ENCODE peak calls at places on chromosome 5, in four cellular contexts. Z is K562, E is HEK293T, P is HepG2. O is an unnamed sample.

GRCh38 chr5:32589431-32589830 is 4.1 kb downstream of the SUB1 start:
- DNase-seq in Z (no peak), E (no peak), P (no peak), O (no peak)

GRCh38 chr5:151961557-151961956 is 36.9 kb upstream of the GLRA1 start:
- DNase-seq in Z (no peak), E (no peak), P (no peak), O (no peak)

GRCh38 chr5:151036556-151036955 is 16.2 kb downstream of the GPX3 start:
- DNase-seq in Z (no peak), E (no peak), P (no peak), O (no peak)

GRCh38 chr5:60374409-60374808 is 325.6 kb downstream of the DEPDC1B start:
- DNase-seq in Z (no peak), E (no peak), P (no peak), O (no peak)

GRCh38 chr5:137234973-137235943 is 263.9 kb downstream of the SPOCK1 start:
- DNase-seq in Z (no peak), E (no peak), P (no peak), O (no peak)

GRCh38 chr5:109914906-109915305 is 225.2 kb downstream of the MAN2A1 start:
- DNase-seq in Z (no peak), E (no peak), P (no peak), O (no peak)

GRCh38 chr5:89299998-89300397 is 417.0 kb upstream of the MEF2C start:
- DNase-seq in Z (no peak), E (no peak), P (no peak), O (no peak)

GRCh38 chr5:30539004-30539634 is 654.4 kb upstream of the CDH6 start:
- DNase-seq in Z (no peak), E (no peak), P (no peak), O (no peak)

GRCh38 chr5:72314571-72315172 is 5.4 kb downstream of the MRPS27 start:
- DNase-seq in Z (peak), E (no peak), P (peak), O (no peak)

GRCh38 chr5:89117131-89117644 is 234.2 kb upstream of the MEF2C start:
- DNase-seq in Z (peak), E (no peak), P (no peak), O (peak)

GRCh38 chr5:175680463-175680862 is 22.6 kb downstream of the HRH2 start:
- DNase-seq in Z (no peak), E (no peak), P (no peak), O (no peak)

GRCh38 chr5:149174847-149175234 is 33.5 kb downstream of the ABLIM3 start:
- DNase-seq in Z (no peak), E (no peak), P (no peak), O (no peak)

GRCh38 chr5:134594797-134595457 is 37.7 kb downstream of the SAR1B start:
- DNase-seq in Z (no peak), E (no peak), P (no peak), O (peak)

GRCh38 chr5:140312067-140312790 is 9.3 kb upstream of the PFDN1 start:
- DNase-seq in Z (peak), E (no peak), P (no peak), O (no peak)

GRCh38 chr5:135694016-135694415 is 115.2 kb upstream of the CXCL14 start:
- DNase-seq in Z (no peak), E (no peak), P (no peak), O (no peak)

GRCh38 chr5:17182494-17182893 is 34.9 kb upstream of the BASP1 start:
- DNase-seq in Z (no peak), E (no peak), P (no peak), O (no peak)

GRCh38 chr5:96745844-96746531 is 61.8 kb downstream of the ERAP1 start:
- DNase-seq in Z (peak), E (peak), P (no peak), O (no peak)

GRCh38 chr5:4947899-4948556 is 192.1 kb upstream of the ADAMTS16 start:
- DNase-seq in Z (no peak), E (no peak), P (no peak), O (no peak)

GRCh38 chr5:133892306-133892705 is 76.1 kb downstream of the C5orf15 start:
- DNase-seq in Z (no peak), E (no peak), P (no peak), O (no peak)

GRCh38 chr5:123752576-123752975 is 240.6 kb downstream of the CSNK1G3 start:
- DNase-seq in Z (no peak), E (no peak), P (no peak), O (no peak)
- TF ChIP-seq FOXK2 in Z (no peak), E (no peak), P (no peak), O (no peak)

GRCh38 chr5:102890133-102890532 is 135.0 kb downstream of the PAM start:
- DNase-seq in Z (no peak), E (no peak), P (no peak), O (no peak)

GRCh38 chr5:102889033-102889432 is 133.9 kb downstream of the PAM start:
- DNase-seq in Z (no peak), E (no peak), P (no peak), O (no peak)

GRCh38 chr5:102891175-102891574 is 136.1 kb downstream of the PAM start:
- DNase-seq in Z (no peak), E (no peak), P (no peak), O (no peak)

GRCh38 chr5:102888483-102888882 is 133.4 kb downstream of the PAM start:
- DNase-seq in Z (no peak), E (no peak), P (no peak), O (no peak)

DNA sequence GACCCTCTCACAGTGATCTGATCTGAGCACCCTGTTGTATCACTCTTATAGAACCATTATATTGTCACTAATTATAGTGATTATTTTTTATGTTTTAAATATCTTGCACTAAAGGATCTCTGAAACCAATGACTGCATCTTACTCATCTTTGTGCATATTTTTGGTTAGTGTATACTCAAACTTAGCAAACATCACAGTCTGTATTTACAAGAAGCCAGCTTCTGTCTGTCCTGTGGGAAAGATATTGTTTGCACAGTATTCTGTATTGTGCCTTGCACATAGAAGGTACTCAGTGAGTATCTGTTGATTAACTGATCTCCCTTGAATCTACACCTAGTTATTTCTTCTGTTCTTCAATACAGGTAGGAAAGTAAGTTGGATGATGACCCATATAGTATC is 131.5 kb downstream of the PAM start:
- DNase-seq in Z (no peak), E (no peak), P (no peak), O (no peak)
- TF ChIP-seq FOXK2 in Z (no peak), E (no peak), P (no peak), O (no peak)

DNA sequence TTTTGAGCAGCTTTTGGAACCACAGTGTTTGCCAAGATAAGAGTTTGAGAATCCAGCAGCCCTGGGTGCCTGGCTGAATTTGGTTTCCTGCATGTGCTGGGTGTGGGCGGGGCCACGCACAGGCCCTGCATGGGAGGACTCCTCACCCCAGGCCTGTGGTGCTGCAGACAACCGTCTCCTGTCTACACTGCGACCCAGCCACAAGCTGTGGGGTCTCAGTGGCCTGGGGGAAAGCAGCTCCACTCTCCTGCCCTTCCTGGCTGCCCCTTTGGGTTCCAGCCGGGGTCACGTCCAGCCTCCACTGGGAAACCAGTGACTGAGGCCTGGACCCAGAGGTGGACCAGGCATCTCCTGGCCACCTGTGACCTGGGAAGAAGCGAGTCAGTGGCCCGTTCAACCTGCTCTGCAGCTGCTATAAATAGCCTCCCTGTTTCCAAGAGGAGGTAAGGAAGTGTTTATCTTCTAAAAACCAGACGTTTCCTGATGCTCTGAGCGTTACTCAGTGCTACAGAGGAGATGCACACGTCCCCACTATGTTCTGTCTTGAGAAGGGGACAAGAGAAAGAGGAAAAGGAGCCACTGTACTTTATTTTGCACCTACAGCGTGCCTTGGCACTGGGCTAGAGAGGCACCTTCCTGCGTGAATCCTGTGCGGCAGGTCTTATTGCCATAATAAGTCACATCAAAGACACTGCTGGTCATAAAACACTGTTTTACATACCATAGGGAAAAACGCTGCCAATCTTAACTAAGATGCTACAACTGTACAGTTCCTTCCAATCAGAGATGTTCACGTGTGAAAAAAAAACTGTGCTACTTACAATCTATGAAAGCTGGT is 47.9 kb downstream of the NEURL1B start:
- DNase-seq in Z (no peak), E (no peak), P (no peak), O (no peak)
- TF ChIP-seq FOXK2 in Z (no peak), E (no peak), P (no peak), O (no peak)

DNA sequence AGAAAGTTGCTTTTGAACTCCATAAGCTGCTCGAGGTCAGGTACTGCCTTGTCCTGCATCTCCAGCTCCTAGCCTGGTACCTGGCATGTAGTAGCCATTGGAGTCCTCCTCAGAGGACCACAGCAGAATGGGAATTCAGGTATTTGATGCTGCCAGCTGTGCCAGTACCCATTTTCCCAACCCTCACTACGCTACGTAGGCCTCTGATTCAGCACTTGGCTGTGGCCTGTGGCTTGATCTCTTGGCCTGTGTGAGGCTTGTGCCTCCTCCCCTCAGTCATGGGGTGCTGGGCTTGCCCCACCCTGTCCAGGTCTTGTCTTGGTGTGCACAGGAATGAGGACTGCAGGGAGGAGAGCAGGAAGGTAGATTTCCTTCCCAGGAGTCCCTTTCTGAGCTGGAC is 11.8 kb downstream of the OTULIN start:
- DNase-seq in Z (peak), E (no peak), P (no peak), O (no peak)
- TF ChIP-seq FOXK2 in Z (no peak), E (no peak), P (no peak), O (no peak)

GRCh38 chr5:1325191-1325741 is 19.6 kb downstream of the CLPTM1L start:
- DNase-seq in Z (no peak), E (no peak), P (no peak), O (no peak)
- TF ChIP-seq FOXK2 in Z (no peak), E (no peak), P (no peak), O (no peak)

O was measured in GM12878.